ENCODE peak calls at places on chromosomes 3 and 15, in six cellular contexts. O is hepatic stellate cell, J is cardiac muscle cell, D is psoas muscle, C is frontal cortex, V is astrocyte of the spinal cord. S is an unnamed sample.

GRCh38 chr3:42855547-42856380 is 19.9 kb downstream of the CYP8B1 start:
- DNase-seq in J (no peak), D (no peak), C (no peak), V (no peak), O (no peak), S (no peak)

GRCh38 chr3:126721246-126721645 is 17.2 kb downstream of the CHCHD6 start:
- DNase-seq in C (no peak), J (no peak), O (no peak), V (no peak), D (no peak), S (no peak)

GRCh38 chr3:25663324-25664065 is 1.2 kb downstream of the TOP2B start:
- DNase-seq in O (no peak), D (no peak), J (peak; percentile 54), V (peak; percentile 44), C (no peak), S (no peak)

GRCh38 chr3:76039431-76039830 is 254.1 kb upstream of the ZNF717 start:
- DNase-seq in D (no peak), V (peak; percentile 61), O (no peak), J (no peak), C (no peak), S (no peak)

GRCh38 chr3:150545419-150546225 is 674 bp downstream of the SERP1 start:
- DNase-seq in J (peak; percentile 17), V (no peak), O (no peak), D (no peak), C (no peak), S (peak; percentile 17)

GRCh38 chr3:145411605-145412004 is 749.4 kb downstream of the PLOD2 start:
- DNase-seq in O (no peak), D (no peak), C (no peak), V (no peak), J (no peak), S (no peak)

GRCh38 chr3:156433138-156433537 is 121.8 kb downstream of the SSR3 start:
- DNase-seq in V (no peak), D (no peak), J (no peak), O (peak; percentile 21), C (no peak), S (no peak)

GRCh38 chr15:82674873-82675272 is 27.7 kb upstream of the CPEB1 start:
- DNase-seq in O (no peak), J (no peak), V (no peak), D (no peak), C (no peak), S (no peak)

GRCh38 chr3:190108789-190109188 is 11.9 kb downstream of the P3H2 start:
- DNase-seq in C (no peak), D (no peak), V (no peak), O (no peak), J (no peak), S (no peak)

GRCh38 chr3:123156276-123156995 is 45.3 kb upstream of the SEC22A start:
- DNase-seq in O (no peak), C (no peak), V (no peak), D (no peak), J (no peak), S (no peak)

GRCh38 chr3:48463703-48464102 is 17.2 kb downstream of the ATRIP start:
- DNase-seq in J (no peak), D (no peak), O (no peak), C (no peak), V (no peak), S (no peak)

GRCh38 chr3:94159062-94159726 is 96.3 kb downstream of the NSUN3 start:
- DNase-seq in J (no peak), C (no peak), O (peak; percentile 13), V (peak; percentile 77), D (no peak), S (no peak)

S was measured in stimulated activated CD8-positive, alpha-beta memory T cell treated with anti-CD3 and anti-CD28 coated beads, Interleukin-2, amount 100 ng/mL, for 1 hour.